ENCODE peak calls at places on chromosomes 5 and 9, in seven cellular contexts. One of them, this sample, is unnamed.

GRCh38 chr9:114370251-114370984 is 17.4 kb downstream of the AKNA start:
- DNase-seq in Caco-2: no peak
- DNase-seq in BE2C: no peak
- DNase-seq in CD8-positive, alpha-beta T cell: no peak
- DNase-seq in prostate gland: no peak
- DNase-seq in HCT116: no peak
- DNase-seq in H1: peak; percentile 64
- DNase-seq in this sample: no peak

GRCh38 chr9:109192732-109193361 is 25.8 kb upstream of the FRRS1L start:
- DNase-seq in Caco-2: peak; percentile 45
- DNase-seq in H1: peak; percentile 73
- DNase-seq in CD8-positive, alpha-beta T cell: no peak
- DNase-seq in HCT116: peak; percentile 15
- DNase-seq in prostate gland: peak; percentile 15
- DNase-seq in BE2C: peak; percentile 34
- DNase-seq in this sample: peak; percentile 63

GRCh38 chr9:133701981-133702797 is 36.0 kb downstream of the SARDH start:
- DNase-seq in BE2C: peak; percentile 8
- DNase-seq in H1: no peak
- DNase-seq in Caco-2: no peak
- DNase-seq in prostate gland: no peak
- DNase-seq in HCT116: no peak
- DNase-seq in CD8-positive, alpha-beta T cell: peak; percentile 69
- DNase-seq in this sample: peak; percentile 72

GRCh38 chr5:181189363-181189961 is 15.5 kb downstream of the TRIM7 start:
- DNase-seq in H1: no peak
- DNase-seq in Caco-2: no peak
- DNase-seq in HCT116: no peak
- DNase-seq in CD8-positive, alpha-beta T cell: peak; percentile 46
- DNase-seq in prostate gland: no peak
- DNase-seq in BE2C: peak; percentile 62
- DNase-seq in this sample: no peak

GRCh38 chr9:122904466-122904822 is 715 bp downstream of the RC3H2 start:
- DNase-seq in BE2C: peak; percentile 44
- DNase-seq in HCT116: no peak
- DNase-seq in prostate gland: no peak
- DNase-seq in H1: no peak
- DNase-seq in Caco-2: peak; percentile 51
- DNase-seq in CD8-positive, alpha-beta T cell: peak; percentile 33
- DNase-seq in this sample: no peak

GRCh38 chr9:33860200-33860871 is 43.4 kb downstream of the UBE2R2 start:
- DNase-seq in CD8-positive, alpha-beta T cell: no peak
- DNase-seq in Caco-2: no peak
- DNase-seq in prostate gland: no peak
- DNase-seq in H1: no peak
- DNase-seq in BE2C: no peak
- DNase-seq in HCT116: no peak
- DNase-seq in this sample: no peak

GRCh38 chr5:87746341-87746740 is 333.6 kb upstream of the CCNH start:
- DNase-seq in CD8-positive, alpha-beta T cell: no peak
- DNase-seq in HCT116: peak; percentile 24
- DNase-seq in prostate gland: no peak
- DNase-seq in BE2C: no peak
- DNase-seq in H1: no peak
- DNase-seq in Caco-2: no peak
- DNase-seq in this sample: no peak

GRCh38 chr9:128684325-128685021 is 4.5 kb upstream of the SET start:
- DNase-seq in Caco-2: peak; percentile 93
- DNase-seq in prostate gland: peak; percentile 91
- DNase-seq in CD8-positive, alpha-beta T cell: peak; percentile 81
- DNase-seq in BE2C: peak; percentile 57
- DNase-seq in H1: peak; percentile 78
- DNase-seq in HCT116: peak; percentile 86
- DNase-seq in this sample: peak; percentile 92

GRCh38 chr5:88679638-88680037 is 203.3 kb downstream of the MEF2C start:
- DNase-seq in Caco-2: no peak
- DNase-seq in CD8-positive, alpha-beta T cell: no peak
- DNase-seq in HCT116: no peak
- DNase-seq in prostate gland: no peak
- DNase-seq in BE2C: no peak
- DNase-seq in H1: no peak
- DNase-seq in this sample: no peak

GRCh38 chr9:99966720-99967119 is 60.3 kb downstream of the STX17 start:
- DNase-seq in HCT116: peak; percentile 76
- DNase-seq in BE2C: no peak
- DNase-seq in CD8-positive, alpha-beta T cell: no peak
- DNase-seq in H1: no peak
- DNase-seq in prostate gland: no peak
- DNase-seq in Caco-2: peak; percentile 53
- DNase-seq in this sample: no peak

GRCh38 chr9:90046317-90046861 is 441.6 kb downstream of the GADD45G start:
- DNase-seq in Caco-2: no peak
- DNase-seq in HCT116: no peak
- DNase-seq in BE2C: no peak
- DNase-seq in CD8-positive, alpha-beta T cell: no peak
- DNase-seq in H1: peak; percentile 10
- DNase-seq in prostate gland: no peak
- DNase-seq in this sample: no peak

GRCh38 chr5:75465480-75465879 is 45.9 kb downstream of the CERT1 start:
- DNase-seq in prostate gland: no peak
- DNase-seq in CD8-positive, alpha-beta T cell: no peak
- DNase-seq in H1: no peak
- DNase-seq in Caco-2: no peak
- DNase-seq in BE2C: no peak
- DNase-seq in HCT116: no peak
- DNase-seq in this sample: no peak

GRCh38 chr5:73354406-73354805 is 94.2 kb downstream of the FOXD1 start:
- DNase-seq in CD8-positive, alpha-beta T cell: no peak
- DNase-seq in prostate gland: no peak
- DNase-seq in HCT116: no peak
- DNase-seq in H1: no peak
- DNase-seq in BE2C: no peak
- DNase-seq in Caco-2: no peak
- DNase-seq in this sample: no peak

GRCh38 chr9:97528529-97529230 is 27.2 kb downstream of the TMOD1 start:
- DNase-seq in prostate gland: no peak
- DNase-seq in CD8-positive, alpha-beta T cell: no peak
- DNase-seq in Caco-2: peak; percentile 62
- DNase-seq in H1: peak; percentile 58
- DNase-seq in HCT116: no peak
- DNase-seq in BE2C: no peak
- DNase-seq in this sample: no peak

GRCh38 chr5:14286574-14287399 is 143.6 kb downstream of the TRIO start:
- DNase-seq in prostate gland: no peak
- DNase-seq in H1: no peak
- DNase-seq in HCT116: no peak
- DNase-seq in CD8-positive, alpha-beta T cell: no peak
- DNase-seq in BE2C: no peak
- DNase-seq in Caco-2: no peak
- DNase-seq in this sample: no peak

GRCh38 chr5:120240716-120241115 is 223.4 kb upstream of the PRR16 start:
- DNase-seq in H1: no peak
- DNase-seq in Caco-2: no peak
- DNase-seq in CD8-positive, alpha-beta T cell: no peak
- DNase-seq in BE2C: no peak
- DNase-seq in prostate gland: no peak
- DNase-seq in HCT116: no peak
- DNase-seq in this sample: no peak

GRCh38 chr9:108282872-108283271 is 572.9 kb downstream of the ACTL7B start:
- DNase-seq in Caco-2: no peak
- DNase-seq in prostate gland: no peak
- DNase-seq in H1: no peak
- DNase-seq in BE2C: no peak
- DNase-seq in CD8-positive, alpha-beta T cell: no peak
- DNase-seq in HCT116: no peak
- DNase-seq in this sample: no peak

GRCh38 chr9:115444941-115445340 is 327.0 kb upstream of the TNC start:
- DNase-seq in CD8-positive, alpha-beta T cell: no peak
- DNase-seq in prostate gland: no peak
- DNase-seq in BE2C: no peak
- DNase-seq in HCT116: no peak
- DNase-seq in Caco-2: no peak
- DNase-seq in H1: no peak
- DNase-seq in this sample: no peak

GRCh38 chr5:112479418-112479817 is 60.3 kb upstream of the EPB41L4A start:
- DNase-seq in prostate gland: peak; percentile 56
- DNase-seq in H1: no peak
- DNase-seq in BE2C: no peak
- DNase-seq in HCT116: no peak
- DNase-seq in CD8-positive, alpha-beta T cell: no peak
- DNase-seq in Caco-2: no peak
- DNase-seq in this sample: no peak

GRCh38 chr5:14268738-14269137 is 125.6 kb downstream of the TRIO start:
- DNase-seq in BE2C: no peak
- DNase-seq in prostate gland: no peak
- DNase-seq in HCT116: no peak
- DNase-seq in Caco-2: no peak
- DNase-seq in CD8-positive, alpha-beta T cell: no peak
- DNase-seq in H1: no peak
- DNase-seq in this sample: no peak

GRCh38 chr5:129163979-129164378 is 69.4 kb downstream of the ISOC1 start:
- DNase-seq in Caco-2: no peak
- DNase-seq in prostate gland: no peak
- DNase-seq in BE2C: no peak
- DNase-seq in H1: no peak
- DNase-seq in CD8-positive, alpha-beta T cell: no peak
- DNase-seq in HCT116: no peak
- DNase-seq in this sample: no peak

GRCh38 chr5:152269533-152269932 is 135.5 kb downstream of the NMUR2 start:
- DNase-seq in HCT116: no peak
- DNase-seq in prostate gland: no peak
- DNase-seq in H1: no peak
- DNase-seq in BE2C: no peak
- DNase-seq in Caco-2: no peak
- DNase-seq in CD8-positive, alpha-beta T cell: no peak
- DNase-seq in this sample: no peak

DNA sequence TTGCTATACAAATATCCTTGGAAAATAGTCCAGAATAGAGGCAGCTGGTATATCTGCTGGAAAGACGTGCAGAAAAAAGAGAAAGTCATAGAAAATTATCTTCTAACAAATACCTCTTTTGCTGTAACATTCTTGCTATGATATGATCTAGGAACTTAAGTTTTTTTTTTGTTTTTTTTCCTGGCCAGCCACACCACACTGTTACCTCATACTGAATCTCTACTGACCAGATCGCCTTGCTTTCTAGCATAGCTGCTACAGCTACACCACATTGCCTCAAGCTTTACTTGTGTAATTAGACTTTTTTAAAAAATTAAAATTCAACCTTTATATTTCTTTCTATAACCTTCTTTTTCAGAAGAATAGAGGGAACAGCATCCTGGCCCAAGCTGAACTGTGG is 142.2 kb upstream of the PRLR start:
- DNase-seq in HCT116: no peak
- DNase-seq in prostate gland: no peak
- DNase-seq in H1: no peak
- DNase-seq in Caco-2: no peak
- DNase-seq in BE2C: no peak
- DNase-seq in CD8-positive, alpha-beta T cell: no peak
- DNase-seq in this sample: no peak
- H3K4me3 ChIP-seq in HCT116: no peak overlapping the region
- H3K4me3 ChIP-seq in prostate gland: no peak overlapping the region
- H3K4me3 ChIP-seq in H1: no peak overlapping the region
- H3K4me3 ChIP-seq in Caco-2: no peak overlapping the region
- H3K4me3 ChIP-seq in BE2C: no peak overlapping the region
- H3K4me3 ChIP-seq in CD8-positive, alpha-beta T cell: no peak overlapping the region
- H3K4me3 ChIP-seq in this sample: no peak overlapping the region

GRCh38 chr5:56070795-56071539 is 76.2 kb upstream of the IL6ST start:
- DNase-seq in BE2C: no peak
- DNase-seq in CD8-positive, alpha-beta T cell: no peak
- DNase-seq in Caco-2: no peak
- DNase-seq in HCT116: no peak
- DNase-seq in prostate gland: no peak
- DNase-seq in H1: no peak
- DNase-seq in this sample: no peak
- H3K4me1 ChIP-seq in BE2C: no peaks in the 10 kb centered on the region
- H3K4me1 ChIP-seq in CD8-positive, alpha-beta T cell: peaks cover 54% of the 10 kb centered on the region
- H3K4me1 ChIP-seq in Caco-2: peaks cover 57% of the 10 kb centered on the region
- H3K4me1 ChIP-seq in HCT116: no peaks in the 10 kb centered on the region
- H3K4me1 ChIP-seq in prostate gland: no peaks in the 10 kb centered on the region
- H3K4me1 ChIP-seq in H1: no peaks in the 10 kb centered on the region
- H3K4me1 ChIP-seq in this sample: no peaks in the 10 kb centered on the region

DNA sequence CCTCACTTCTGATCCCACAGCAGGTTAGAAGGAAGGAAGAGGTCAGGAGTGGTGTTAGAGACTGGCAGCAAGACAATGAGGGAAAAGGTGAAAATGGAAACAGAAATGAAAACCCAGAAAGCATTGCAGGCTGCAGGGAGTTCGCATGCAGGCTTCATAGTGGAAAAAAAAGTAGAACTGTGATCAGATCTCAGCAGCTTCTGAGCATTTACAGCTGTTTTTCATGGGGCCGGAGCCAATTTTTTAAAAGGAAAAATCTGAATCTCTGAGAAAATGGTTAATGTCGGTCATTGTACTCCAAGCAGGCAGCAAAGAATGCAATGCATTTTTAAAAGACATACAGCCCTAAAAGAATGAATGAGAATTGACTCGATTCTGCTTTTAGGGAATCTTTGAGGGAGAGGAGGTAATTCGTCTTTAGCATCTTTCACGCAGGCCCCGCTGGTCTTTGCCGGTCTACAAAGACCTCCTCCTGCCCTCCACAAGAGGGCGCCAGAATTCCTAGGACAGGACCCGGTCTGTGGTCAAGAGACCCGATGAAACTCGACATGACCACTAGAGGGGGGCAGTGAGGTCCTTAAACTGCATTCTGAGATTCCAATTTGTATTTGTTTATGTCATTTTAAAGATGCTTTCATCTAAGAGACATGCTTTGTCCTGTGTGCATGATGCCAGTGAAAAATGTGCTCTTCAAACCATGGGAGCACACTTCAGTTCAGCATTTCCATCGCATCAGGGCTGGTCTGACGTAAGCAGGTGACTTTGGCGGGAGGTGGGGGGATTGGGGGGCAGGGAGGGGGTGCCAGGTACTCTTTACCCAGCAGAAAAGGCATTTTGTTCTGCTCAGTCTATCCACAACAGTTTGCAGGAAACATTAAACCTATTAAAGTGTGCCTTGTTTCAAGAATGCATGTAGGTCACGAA is 43.7 kb upstream of the TMEM252 start:
- DNase-seq in Caco-2: peak; percentile 59
- DNase-seq in CD8-positive, alpha-beta T cell: peak; percentile 77
- DNase-seq in BE2C: peak; percentile 86
- DNase-seq in H1: peak; percentile 82
- DNase-seq in prostate gland: peak; percentile 85
- DNase-seq in HCT116: peak; percentile 80
- DNase-seq in this sample: peak; percentile 80
- TF ChIP-seq CTCF in Caco-2: peak; percentile 75
- TF ChIP-seq CTCF in CD8-positive, alpha-beta T cell: peak; percentile 81
- TF ChIP-seq CTCF in BE2C: peak; percentile 100
- TF ChIP-seq CTCF in H1: peak; percentile 96
- TF ChIP-seq CTCF in prostate gland: peak; percentile 99
- TF ChIP-seq CTCF in HCT116: peak; percentile 99
- TF ChIP-seq CTCF in this sample: peak; percentile 92

DNA sequence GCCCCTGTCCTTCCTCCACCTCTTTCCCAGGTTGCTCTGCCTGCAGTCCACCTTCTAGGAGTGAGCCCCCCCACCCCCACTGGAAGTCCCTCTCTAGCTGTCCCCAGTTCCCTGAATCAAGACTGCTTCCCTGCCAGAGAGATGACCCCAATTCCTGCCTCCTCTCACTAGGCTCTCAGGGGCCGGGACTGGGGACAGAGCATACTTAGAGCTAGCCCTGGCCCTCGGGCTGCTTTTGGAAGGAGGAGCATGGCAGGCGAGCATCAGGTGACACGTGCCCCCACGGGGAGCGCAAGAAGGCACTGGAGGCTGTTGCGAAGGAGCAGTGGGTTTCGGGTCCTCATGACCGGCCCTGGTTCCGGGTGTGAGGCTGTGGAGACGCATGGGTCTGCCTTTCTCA is 9.7 kb downstream of the TRAF2 start:
- DNase-seq in Caco-2: no peak
- DNase-seq in HCT116: no peak
- DNase-seq in H1: no peak
- DNase-seq in prostate gland: no peak
- DNase-seq in BE2C: no peak
- DNase-seq in CD8-positive, alpha-beta T cell: no peak
- DNase-seq in this sample: no peak
- H3K4me3 ChIP-seq in Caco-2: no peak overlapping the region
- H3K4me3 ChIP-seq in HCT116: no peak overlapping the region
- H3K4me3 ChIP-seq in H1: no peak overlapping the region
- H3K4me3 ChIP-seq in prostate gland: no peak overlapping the region
- H3K4me3 ChIP-seq in BE2C: no peak overlapping the region
- H3K4me3 ChIP-seq in CD8-positive, alpha-beta T cell: no peak overlapping the region
- H3K4me3 ChIP-seq in this sample: no peak overlapping the region

This sample was measured in mucosa of descending colon.